ENCODE peak calls at places on chromosomes 2 and 18, in seven cellular contexts. Y is retinal pigment epithelial cell, W is astrocyte of the spinal cord, M is cardiac fibroblast, G is Peyer's patch, H is left ventricle myocardium inferior, A is fibroblast of pulmonary artery. K is an unnamed sample.

GRCh38 chr2:231890896-231891513 is 35.2 kb downstream of the NPPC start:
- DNase-seq in G (peak; percentile 29), H (no peak), A (no peak), Y (no peak), W (no peak), M (no peak), K (no peak)

GRCh38 chr2:14363976-14364375 is 268.5 kb upstream of the LRATD1 start:
- DNase-seq in W (no peak), G (peak; percentile 66), A (no peak), M (no peak), H (no peak), Y (peak; percentile 2), K (no peak)

GRCh38 chr2:217393585-217394032 is 533.7 kb upstream of the TNP1 start:
- DNase-seq in M (peak; percentile 61), G (peak; percentile 53), H (peak; percentile 74), A (peak; percentile 78), W (peak; percentile 64), Y (peak; percentile 94), K (peak; percentile 90)

GRCh38 chr2:154226931-154227330 is 355.2 kb downstream of the GALNT13 start:
- DNase-seq in M (no peak), W (no peak), A (no peak), H (no peak), Y (no peak), G (no peak), K (no peak)

GRCh38 chr2:102848366-102848839 is 86.6 kb downstream of the TMEM182 start:
- DNase-seq in W (peak; percentile 55), A (peak; percentile 38), M (peak; percentile 43), G (peak; percentile 57), H (peak; percentile 85), Y (peak; percentile 51), K (peak; percentile 23)

GRCh38 chr2:109702250-109702985 is 88.3 kb downstream of the SOWAHC start:
- DNase-seq in G (peak; percentile 67), W (peak; percentile 58), Y (no peak), H (no peak), A (peak; percentile 59), M (peak; percentile 73), K (peak; percentile 16)

GRCh38 chr2:201628545-201628944 is 14.8 kb downstream of the TMEM237 start:
- DNase-seq in A (no peak), G (no peak), H (no peak), Y (no peak), W (peak; percentile 8), M (no peak), K (no peak)

GRCh38 chr2:203774760-203775159 is 68.3 kb downstream of the CD28 start:
- DNase-seq in W (no peak), G (no peak), H (no peak), Y (no peak), A (no peak), M (no peak), K (peak; percentile 22)

GRCh38 chr2:50343157-50343821 is 688.6 kb downstream of the NRXN1 start:
- DNase-seq in Y (no peak), G (no peak), W (no peak), M (no peak), A (no peak), H (no peak), K (no peak)

GRCh38 chr2:164933751-164934189 is 21.6 kb downstream of the SLC38A11 start:
- DNase-seq in Y (no peak), A (no peak), W (no peak), G (no peak), M (no peak), H (no peak), K (no peak)

GRCh38 chr2:60766283-60766682 is 10.2 kb downstream of the PAPOLG start:
- DNase-seq in M (no peak), G (no peak), A (no peak), W (no peak), H (no peak), Y (no peak), K (no peak)

GRCh38 chr2:174688079-174688478 is 76.2 kb downstream of the CHRNA1 start:
- DNase-seq in H (no peak), A (peak; percentile 71), G (no peak), Y (no peak), W (peak; percentile 55), M (peak; percentile 75), K (peak; percentile 76)

GRCh38 chr18:37334494-37335125 is 231.0 kb downstream of the CELF4 start:
- DNase-seq in W (peak; percentile 45), Y (peak; percentile 79), H (no peak), A (peak; percentile 47), G (no peak), M (peak; percentile 4), K (peak; percentile 56)

GRCh38 chr2:27624943-27625342 is 3.9 kb downstream of the CCDC121 start:
- DNase-seq in Y (no peak), M (no peak), A (no peak), W (no peak), G (no peak), H (no peak), K (no peak)

GRCh38 chr18:43195421-43195820 is 79.9 kb upstream of the RIT2 start:
- DNase-seq in W (no peak), A (no peak), Y (no peak), H (no peak), M (no peak), G (no peak), K (no peak)

GRCh38 chr2:112032615-112033457 is 22.2 kb upstream of the TMEM87B start:
- DNase-seq in H (no peak), M (peak; percentile 81), Y (no peak), W (peak; percentile 79), A (peak; percentile 84), G (peak; percentile 61), K (peak; percentile 80)

GRCh38 chr2:127694986-127695385 is 6.3 kb upstream of the SFT2D3 start:
- DNase-seq in A (no peak), Y (no peak), W (no peak), M (peak; percentile 56), G (no peak), H (no peak), K (peak; percentile 76)

DNA sequence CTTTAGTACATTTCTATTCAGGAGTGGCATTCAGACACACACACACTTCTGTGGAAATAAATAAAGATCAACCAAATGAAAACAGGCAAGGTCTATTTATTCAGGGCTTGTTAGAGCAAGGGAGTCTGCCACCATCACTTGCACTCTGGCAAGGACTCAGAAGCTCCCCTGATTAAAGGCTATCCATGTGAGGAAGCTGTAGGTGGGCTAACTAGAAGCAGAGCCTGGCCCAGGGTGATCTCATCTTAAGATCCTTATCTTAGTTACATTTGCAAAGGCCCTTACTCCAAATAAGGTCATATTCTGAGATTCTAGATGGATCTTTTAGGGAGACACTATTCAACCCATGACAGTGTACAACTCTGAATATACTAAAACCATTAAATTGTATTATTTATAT is 190.0 kb upstream of the SRD5A2 start:
- DNase-seq in A (no peak), M (no peak), W (no peak), H (no peak), Y (no peak), G (no peak), K (no peak)
- TF ChIP-seq CTCF in A (no peak), M (no peak), W (no peak), H (no peak), Y (no peak), G (no peak), K (no peak)

GRCh38 chr2:209523041-209523740 is 99.3 kb downstream of the MAP2 start:
- DNase-seq in A (no peak), Y (no peak), M (no peak), G (no peak), W (no peak), H (no peak), K (no peak)

GRCh38 chr2:209526541-209526940 is 102.7 kb downstream of the MAP2 start:
- DNase-seq in H (no peak), A (peak; percentile 34), W (peak; percentile 35), Y (no peak), M (peak; percentile 52), G (no peak), K (peak; percentile 42)

GRCh38 chr2:209523778-209524362 is 100.0 kb downstream of the MAP2 start:
- DNase-seq in Y (peak; percentile 34), W (peak; percentile 50), A (no peak), G (no peak), M (peak; percentile 46), H (no peak), K (no peak)

GRCh38 chr2:209525336-209525735 is 101.5 kb downstream of the MAP2 start:
- DNase-seq in G (no peak), M (peak; percentile 41), W (no peak), H (no peak), A (peak; percentile 42), Y (no peak), K (peak; percentile 40)

GRCh38 chr2:209525834-209526281 is 102.0 kb downstream of the MAP2 start:
- DNase-seq in H (no peak), Y (peak; percentile 82), W (peak; percentile 93), M (peak; percentile 95), G (no peak), A (peak; percentile 90), K (peak; percentile 93)
- H3K4me3 ChIP-seq in H (peak overlapping the region; percentile 49), Y (no peak overlapping the region), W (peak overlapping the region; percentile 4), M (no peak overlapping the region), G (no peak overlapping the region), A (peak overlapping the region; percentile 27), K (peak overlapping the region; percentile 42)

GRCh38 chr2:160209457-160209856 is 9.4 kb upstream of the ITGB6 start:
- DNase-seq in A (peak; percentile 88), H (no peak), W (peak; percentile 82), M (peak; percentile 91), Y (peak; percentile 77), G (no peak), K (peak; percentile 96)
- TF ChIP-seq CTCF in A (no peak), H (no peak), W (no peak), M (no peak), Y (no peak), G (no peak), K (no peak)

GRCh38 chr18:31261792-31262582 is 56.0 kb upstream of the DSG1 start:
- DNase-seq in H (no peak), Y (no peak), M (no peak), W (no peak), A (no peak), G (no peak), K (no peak)
- H3K4me3 ChIP-seq in H (no peak overlapping the region), Y (no peak overlapping the region), M (no peak overlapping the region), W (no peak overlapping the region), A (no peak overlapping the region), G (no peak overlapping the region), K (no peak overlapping the region)

GRCh38 chr2:216144857-216145256 is 35.7 kb downstream of the XRCC5 start:
- DNase-seq in Y (no peak), W (no peak), M (no peak), G (no peak), H (no peak), A (no peak), K (no peak)

GRCh38 chr2:216134958-216135541 is 25.9 kb downstream of the XRCC5 start:
- DNase-seq in G (no peak), A (no peak), H (no peak), Y (no peak), M (no peak), W (no peak), K (no peak)

GRCh38 chr2:216142540-216142939 is 33.4 kb downstream of the XRCC5 start:
- DNase-seq in Y (no peak), W (peak; percentile 75), H (no peak), A (peak; percentile 16), G (no peak), M (peak; percentile 51), K (peak; percentile 37)

GRCh38 chr2:216144372-216144771 is 35.2 kb downstream of the XRCC5 start:
- DNase-seq in W (no peak), A (no peak), G (no peak), H (no peak), Y (no peak), M (no peak), K (no peak)

GRCh38 chr2:216139884-216140283 is 30.7 kb downstream of the XRCC5 start:
- DNase-seq in W (no peak), G (peak; percentile 49), M (peak; percentile 23), A (peak; percentile 13), H (no peak), Y (no peak), K (no peak)
- TF ChIP-seq CTCF in W (peak; percentile 37), G (peak; percentile 8), M (peak; percentile 29), A (peak; percentile 32), H (no peak), Y (peak; percentile 52), K (no peak)

GRCh38 chr18:2758309-2758708 is 88.5 kb upstream of the EMILIN2 start:
- DNase-seq in M (no peak), Y (no peak), H (no peak), G (no peak), A (no peak), W (no peak), K (no peak)
- H3K4me3 ChIP-seq in M (no peak overlapping the region), Y (no peak overlapping the region), H (no peak overlapping the region), G (no peak overlapping the region), A (no peak overlapping the region), W (no peak overlapping the region), K (no peak overlapping the region)

K was measured in fibroblast of the aortic adventitia.